ENCODE peak calls at places on chromosomes 2 and 18, in ten cellular contexts. One of them, this sample, is unnamed.

GRCh38 chr2:86280191-86280667 is 57.2 kb downstream of the REEP1 start:
- DNase-seq in AG10803: peak
- DNase-seq in H54: no peak
- DNase-seq in ELR: no peak
- DNase-seq in CD4-positive, alpha-beta memory T cell: no peak
- DNase-seq in fibroblast of the conjunctiva: no peak
- DNase-seq in caudate nucleus: peak
- DNase-seq in endothelial cell: no peak
- DNase-seq in GM20000: no peak
- DNase-seq in stimulated activated CD8-positive, alpha-beta memory T cell treated with anti-CD3 and anti-CD28 coated beads, Interleukin-7, amount 100 ng/mL, for 48 hours: no peak
- DNase-seq in this sample: no peak

GRCh38 chr18:53944721-53945120 is 279.7 kb downstream of the MBD2 start:
- DNase-seq in AG10803: no peak
- DNase-seq in H54: no peak
- DNase-seq in ELR: no peak
- DNase-seq in CD4-positive, alpha-beta memory T cell: peak
- DNase-seq in fibroblast of the conjunctiva: no peak
- DNase-seq in caudate nucleus: no peak
- DNase-seq in endothelial cell: peak
- DNase-seq in GM20000: no peak
- DNase-seq in stimulated activated CD8-positive, alpha-beta memory T cell treated with anti-CD3 and anti-CD28 coated beads, Interleukin-7, amount 100 ng/mL, for 48 hours: no peak
- DNase-seq in this sample: no peak

GRCh38 chr2:17208511-17208910 is 309.7 kb downstream of the RAD51AP2 start:
- DNase-seq in AG10803: peak
- DNase-seq in H54: no peak
- DNase-seq in ELR: peak
- DNase-seq in CD4-positive, alpha-beta memory T cell: no peak
- DNase-seq in fibroblast of the conjunctiva: no peak
- DNase-seq in caudate nucleus: no peak
- DNase-seq in endothelial cell: no peak
- DNase-seq in GM20000: no peak
- DNase-seq in stimulated activated CD8-positive, alpha-beta memory T cell treated with anti-CD3 and anti-CD28 coated beads, Interleukin-7, amount 100 ng/mL, for 48 hours: no peak
- DNase-seq in this sample: no peak

GRCh38 chr2:237471457-237472186 is 15.4 kb upstream of the MLPH start:
- DNase-seq in AG10803: peak
- DNase-seq in H54: peak
- DNase-seq in ELR: peak
- DNase-seq in CD4-positive, alpha-beta memory T cell: no peak
- DNase-seq in fibroblast of the conjunctiva: no peak
- DNase-seq in caudate nucleus: no peak
- DNase-seq in endothelial cell: peak
- DNase-seq in GM20000: peak
- DNase-seq in stimulated activated CD8-positive, alpha-beta memory T cell treated with anti-CD3 and anti-CD28 coated beads, Interleukin-7, amount 100 ng/mL, for 48 hours: peak
- DNase-seq in this sample: no peak

GRCh38 chr2:8566788-8567468 is 114.9 kb upstream of the ID2 start:
- DNase-seq in AG10803: no peak
- DNase-seq in H54: no peak
- DNase-seq in ELR: no peak
- DNase-seq in CD4-positive, alpha-beta memory T cell: no peak
- DNase-seq in fibroblast of the conjunctiva: no peak
- DNase-seq in caudate nucleus: no peak
- DNase-seq in endothelial cell: no peak
- DNase-seq in GM20000: no peak
- DNase-seq in stimulated activated CD8-positive, alpha-beta memory T cell treated with anti-CD3 and anti-CD28 coated beads, Interleukin-7, amount 100 ng/mL, for 48 hours: no peak
- DNase-seq in this sample: no peak

GRCh38 chr18:77479047-77479446 is 229.4 kb downstream of the GALR1 start:
- DNase-seq in AG10803: no peak
- DNase-seq in H54: no peak
- DNase-seq in ELR: no peak
- DNase-seq in CD4-positive, alpha-beta memory T cell: no peak
- DNase-seq in fibroblast of the conjunctiva: no peak
- DNase-seq in caudate nucleus: no peak
- DNase-seq in endothelial cell: no peak
- DNase-seq in GM20000: no peak
- DNase-seq in stimulated activated CD8-positive, alpha-beta memory T cell treated with anti-CD3 and anti-CD28 coated beads, Interleukin-7, amount 100 ng/mL, for 48 hours: no peak
- DNase-seq in this sample: no peak

GRCh38 chr2:140657657-140658056 is 1473.2 kb downstream of the LRP1B start:
- DNase-seq in AG10803: no peak
- DNase-seq in H54: no peak
- DNase-seq in ELR: peak
- DNase-seq in CD4-positive, alpha-beta memory T cell: no peak
- DNase-seq in fibroblast of the conjunctiva: no peak
- DNase-seq in caudate nucleus: no peak
- DNase-seq in endothelial cell: no peak
- DNase-seq in GM20000: no peak
- DNase-seq in stimulated activated CD8-positive, alpha-beta memory T cell treated with anti-CD3 and anti-CD28 coated beads, Interleukin-7, amount 100 ng/mL, for 48 hours: no peak
- DNase-seq in this sample: no peak

GRCh38 chr2:27316655-27317412 is 6.1 kb downstream of the MPV17 start:
- DNase-seq in AG10803: no peak
- DNase-seq in H54: no peak
- DNase-seq in ELR: no peak
- DNase-seq in CD4-positive, alpha-beta memory T cell: no peak
- DNase-seq in fibroblast of the conjunctiva: no peak
- DNase-seq in caudate nucleus: peak
- DNase-seq in endothelial cell: no peak
- DNase-seq in GM20000: no peak
- DNase-seq in stimulated activated CD8-positive, alpha-beta memory T cell treated with anti-CD3 and anti-CD28 coated beads, Interleukin-7, amount 100 ng/mL, for 48 hours: no peak
- DNase-seq in this sample: no peak

GRCh38 chr18:44520981-44521672 is 159.6 kb upstream of the SETBP1 start:
- DNase-seq in AG10803: no peak
- DNase-seq in H54: no peak
- DNase-seq in ELR: no peak
- DNase-seq in CD4-positive, alpha-beta memory T cell: no peak
- DNase-seq in fibroblast of the conjunctiva: no peak
- DNase-seq in caudate nucleus: no peak
- DNase-seq in endothelial cell: no peak
- DNase-seq in GM20000: no peak
- DNase-seq in stimulated activated CD8-positive, alpha-beta memory T cell treated with anti-CD3 and anti-CD28 coated beads, Interleukin-7, amount 100 ng/mL, for 48 hours: no peak
- DNase-seq in this sample: no peak

GRCh38 chr2:52115750-52116149 is 1083.8 kb upstream of the NRXN1 start:
- DNase-seq in AG10803: no peak
- DNase-seq in H54: no peak
- DNase-seq in ELR: no peak
- DNase-seq in CD4-positive, alpha-beta memory T cell: no peak
- DNase-seq in fibroblast of the conjunctiva: no peak
- DNase-seq in caudate nucleus: no peak
- DNase-seq in endothelial cell: no peak
- DNase-seq in GM20000: no peak
- DNase-seq in stimulated activated CD8-positive, alpha-beta memory T cell treated with anti-CD3 and anti-CD28 coated beads, Interleukin-7, amount 100 ng/mL, for 48 hours: no peak
- DNase-seq in this sample: no peak

GRCh38 chr2:203706403-203706802 is at the start of gene CD28:
- DNase-seq in AG10803: no peak
- DNase-seq in H54: no peak
- DNase-seq in ELR: no peak
- DNase-seq in CD4-positive, alpha-beta memory T cell: peak
- DNase-seq in fibroblast of the conjunctiva: no peak
- DNase-seq in caudate nucleus: no peak
- DNase-seq in endothelial cell: no peak
- DNase-seq in GM20000: peak
- DNase-seq in stimulated activated CD8-positive, alpha-beta memory T cell treated with anti-CD3 and anti-CD28 coated beads, Interleukin-7, amount 100 ng/mL, for 48 hours: peak
- DNase-seq in this sample: peak

GRCh38 chr2:9001229-9001628 is 2.3 kb downstream of the MBOAT2 start:
- DNase-seq in AG10803: no peak
- DNase-seq in H54: no peak
- DNase-seq in ELR: peak
- DNase-seq in CD4-positive, alpha-beta memory T cell: no peak
- DNase-seq in fibroblast of the conjunctiva: no peak
- DNase-seq in caudate nucleus: no peak
- DNase-seq in endothelial cell: no peak
- DNase-seq in GM20000: no peak
- DNase-seq in stimulated activated CD8-positive, alpha-beta memory T cell treated with anti-CD3 and anti-CD28 coated beads, Interleukin-7, amount 100 ng/mL, for 48 hours: no peak
- DNase-seq in this sample: no peak

GRCh38 chr2:65429799-65430514 is 2.4 kb downstream of the SPRED2 start:
- DNase-seq in AG10803: peak
- DNase-seq in H54: no peak
- DNase-seq in ELR: peak
- DNase-seq in CD4-positive, alpha-beta memory T cell: no peak
- DNase-seq in fibroblast of the conjunctiva: no peak
- DNase-seq in caudate nucleus: no peak
- DNase-seq in endothelial cell: peak
- DNase-seq in GM20000: no peak
- DNase-seq in stimulated activated CD8-positive, alpha-beta memory T cell treated with anti-CD3 and anti-CD28 coated beads, Interleukin-7, amount 100 ng/mL, for 48 hours: no peak
- DNase-seq in this sample: no peak

GRCh38 chr2:65320042-65320711 is 92.5 kb downstream of the ACTR2 start:
- DNase-seq in AG10803: peak
- DNase-seq in H54: peak
- DNase-seq in ELR: peak
- DNase-seq in CD4-positive, alpha-beta memory T cell: no peak
- DNase-seq in fibroblast of the conjunctiva: peak
- DNase-seq in caudate nucleus: no peak
- DNase-seq in endothelial cell: no peak
- DNase-seq in GM20000: peak
- DNase-seq in stimulated activated CD8-positive, alpha-beta memory T cell treated with anti-CD3 and anti-CD28 coated beads, Interleukin-7, amount 100 ng/mL, for 48 hours: peak
- DNase-seq in this sample: no peak

GRCh38 chr2:201057715-201058248 is 13.7 kb downstream of the HYCC2 start:
- DNase-seq in AG10803: peak
- DNase-seq in H54: no peak
- DNase-seq in ELR: no peak
- DNase-seq in CD4-positive, alpha-beta memory T cell: no peak
- DNase-seq in fibroblast of the conjunctiva: no peak
- DNase-seq in caudate nucleus: no peak
- DNase-seq in endothelial cell: no peak
- DNase-seq in GM20000: no peak
- DNase-seq in stimulated activated CD8-positive, alpha-beta memory T cell treated with anti-CD3 and anti-CD28 coated beads, Interleukin-7, amount 100 ng/mL, for 48 hours: no peak
- DNase-seq in this sample: no peak

GRCh38 chr18:49677762-49678398 is 116.0 kb downstream of the LIPG start:
- DNase-seq in AG10803: no peak
- DNase-seq in H54: no peak
- DNase-seq in ELR: no peak
- DNase-seq in CD4-positive, alpha-beta memory T cell: no peak
- DNase-seq in fibroblast of the conjunctiva: no peak
- DNase-seq in caudate nucleus: no peak
- DNase-seq in endothelial cell: no peak
- DNase-seq in GM20000: no peak
- DNase-seq in stimulated activated CD8-positive, alpha-beta memory T cell treated with anti-CD3 and anti-CD28 coated beads, Interleukin-7, amount 100 ng/mL, for 48 hours: no peak
- DNase-seq in this sample: no peak

GRCh38 chr2:222866358-222866960 is 5.6 kb downstream of the ACSL3 start:
- DNase-seq in AG10803: no peak
- DNase-seq in H54: no peak
- DNase-seq in ELR: no peak
- DNase-seq in CD4-positive, alpha-beta memory T cell: no peak
- DNase-seq in fibroblast of the conjunctiva: no peak
- DNase-seq in caudate nucleus: no peak
- DNase-seq in endothelial cell: no peak
- DNase-seq in GM20000: no peak
- DNase-seq in stimulated activated CD8-positive, alpha-beta memory T cell treated with anti-CD3 and anti-CD28 coated beads, Interleukin-7, amount 100 ng/mL, for 48 hours: no peak
- DNase-seq in this sample: no peak

GRCh38 chr2:48635786-48636185 is 18.1 kb downstream of the GTF2A1L start:
- DNase-seq in AG10803: no peak
- DNase-seq in H54: no peak
- DNase-seq in ELR: no peak
- DNase-seq in CD4-positive, alpha-beta memory T cell: no peak
- DNase-seq in fibroblast of the conjunctiva: no peak
- DNase-seq in caudate nucleus: no peak
- DNase-seq in endothelial cell: no peak
- DNase-seq in GM20000: no peak
- DNase-seq in stimulated activated CD8-positive, alpha-beta memory T cell treated with anti-CD3 and anti-CD28 coated beads, Interleukin-7, amount 100 ng/mL, for 48 hours: no peak
- DNase-seq in this sample: no peak

This sample was measured in central memory CD4-positive, alpha-beta T cell.